ENCODE peak calls at places on chromosome 2, in six cellular contexts. One of them, this sample, is unnamed.

GRCh38 chr2:98455494-98455976 is 10.9 kb downstream of the INPP4A start:
- DNase-seq in sigmoid colon: peak
- DNase-seq in H9: no peak
- DNase-seq in brain microvascular endothelial cell: no peak
- DNase-seq in neuronal stem cell: no peak
- DNase-seq in neural progenitor cell: no peak
- DNase-seq in this sample: no peak

GRCh38 chr2:230687498-230687897 is 25.1 kb upstream of the CAB39 start:
- DNase-seq in brain microvascular endothelial cell: peak
- DNase-seq in neuronal stem cell: no peak
- DNase-seq in H9: no peak
- DNase-seq in neural progenitor cell: no peak
- DNase-seq in sigmoid colon: no peak
- DNase-seq in this sample: no peak

GRCh38 chr2:70904371-70905216 is 31.1 kb upstream of the ATP6V1B1 start:
- DNase-seq in sigmoid colon: no peak
- DNase-seq in neural progenitor cell: peak
- DNase-seq in neuronal stem cell: no peak
- DNase-seq in brain microvascular endothelial cell: no peak
- DNase-seq in H9: peak
- DNase-seq in this sample: no peak

GRCh38 chr2:227939271-227940027 is 68.0 kb downstream of the DAW1 start:
- DNase-seq in H9: peak
- DNase-seq in brain microvascular endothelial cell: peak
- DNase-seq in neural progenitor cell: peak
- DNase-seq in sigmoid colon: no peak
- DNase-seq in neuronal stem cell: peak
- DNase-seq in this sample: no peak

GRCh38 chr2:15412779-15413178 is 148.4 kb downstream of the NBAS start:
- DNase-seq in sigmoid colon: no peak
- DNase-seq in neuronal stem cell: no peak
- DNase-seq in neural progenitor cell: no peak
- DNase-seq in brain microvascular endothelial cell: no peak
- DNase-seq in H9: no peak
- DNase-seq in this sample: no peak

GRCh38 chr2:11357428-11357972 is 13.1 kb upstream of the ROCK2 start:
- DNase-seq in H9: no peak
- DNase-seq in sigmoid colon: no peak
- DNase-seq in neuronal stem cell: no peak
- DNase-seq in neural progenitor cell: no peak
- DNase-seq in brain microvascular endothelial cell: no peak
- DNase-seq in this sample: no peak

GRCh38 chr2:143815082-143815481 is 685.9 kb downstream of the ARHGAP15 start:
- DNase-seq in H9: no peak
- DNase-seq in brain microvascular endothelial cell: no peak
- DNase-seq in neuronal stem cell: no peak
- DNase-seq in sigmoid colon: no peak
- DNase-seq in neural progenitor cell: no peak
- DNase-seq in this sample: no peak

GRCh38 chr2:2872713-2873449 is 504.7 kb downstream of the EIPR1 start:
- DNase-seq in neuronal stem cell: no peak
- DNase-seq in neural progenitor cell: no peak
- DNase-seq in H9: no peak
- DNase-seq in sigmoid colon: no peak
- DNase-seq in brain microvascular endothelial cell: no peak
- DNase-seq in this sample: no peak

GRCh38 chr2:181250691-181251090 is 206.5 kb upstream of the ITGA4 start:
- DNase-seq in brain microvascular endothelial cell: no peak
- DNase-seq in neuronal stem cell: no peak
- DNase-seq in sigmoid colon: no peak
- DNase-seq in neural progenitor cell: no peak
- DNase-seq in H9: no peak
- DNase-seq in this sample: no peak

GRCh38 chr2:75321558-75321957 is 122.2 kb upstream of the TACR1 start:
- DNase-seq in neural progenitor cell: peak
- DNase-seq in sigmoid colon: no peak
- DNase-seq in brain microvascular endothelial cell: no peak
- DNase-seq in neuronal stem cell: no peak
- DNase-seq in H9: no peak
- DNase-seq in this sample: no peak

GRCh38 chr2:69572640-69573039 is 70.9 kb downstream of the AAK1 start:
- DNase-seq in neuronal stem cell: no peak
- DNase-seq in brain microvascular endothelial cell: peak
- DNase-seq in neural progenitor cell: no peak
- DNase-seq in sigmoid colon: no peak
- DNase-seq in H9: no peak
- DNase-seq in this sample: no peak

DNA sequence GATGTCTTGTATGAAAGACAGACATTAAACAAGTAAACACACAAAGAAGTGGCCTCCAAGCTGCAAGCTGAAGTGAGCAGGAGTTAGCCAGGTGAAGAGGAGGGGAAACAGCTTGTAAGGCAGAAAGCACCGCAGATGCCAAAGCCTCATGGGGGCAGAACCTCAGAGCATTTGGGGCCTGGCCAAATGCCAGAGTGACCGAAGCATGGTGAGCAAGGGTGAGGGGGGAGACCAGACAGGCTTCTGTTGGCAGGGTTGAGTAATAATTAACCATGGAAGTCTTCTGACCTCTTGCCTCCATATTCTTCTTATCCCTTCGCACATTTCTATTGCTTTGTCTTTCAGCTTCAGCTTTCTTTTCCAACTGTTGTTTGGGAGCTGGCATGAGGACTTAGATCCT is 5.6 kb downstream of the QPCT start:
- DNase-seq in neural progenitor cell: no peak
- DNase-seq in brain microvascular endothelial cell: no peak
- DNase-seq in H9: no peak
- DNase-seq in sigmoid colon: no peak
- DNase-seq in neuronal stem cell: no peak
- DNase-seq in this sample: no peak
- H3K27ac ChIP-seq in neural progenitor cell: peak
- H3K27ac ChIP-seq in brain microvascular endothelial cell: no peak
- H3K27ac ChIP-seq in H9: no peak
- H3K27ac ChIP-seq in sigmoid colon: peak
- H3K27ac ChIP-seq in neuronal stem cell: peak
- H3K27ac ChIP-seq in this sample: no peak

DNA sequence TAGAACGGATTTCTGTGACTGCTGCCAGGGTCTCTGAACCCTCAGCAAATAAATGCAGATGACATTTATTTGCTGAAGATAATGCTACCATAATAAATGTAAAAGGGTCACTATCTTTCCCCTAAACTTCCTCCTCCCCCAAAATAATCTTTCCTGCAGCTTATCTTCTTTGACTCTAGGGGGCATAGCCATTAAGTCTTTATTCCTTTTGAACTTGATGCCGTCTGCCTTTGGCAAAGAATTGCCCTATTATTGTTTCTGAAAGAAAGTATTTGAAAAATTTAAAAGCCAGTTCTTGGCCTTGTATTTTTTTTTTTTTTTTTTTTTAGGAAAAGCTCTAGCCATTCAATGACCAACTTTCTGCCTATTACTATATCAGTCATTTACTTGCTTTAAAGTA is 63.5 kb upstream of the ACSL3 start:
- DNase-seq in brain microvascular endothelial cell: no peak
- DNase-seq in sigmoid colon: no peak
- DNase-seq in neural progenitor cell: no peak
- DNase-seq in neuronal stem cell: no peak
- DNase-seq in H9: no peak
- DNase-seq in this sample: no peak
- H3K27ac ChIP-seq in brain microvascular endothelial cell: no peak
- H3K27ac ChIP-seq in sigmoid colon: no peak
- H3K27ac ChIP-seq in neural progenitor cell: no peak
- H3K27ac ChIP-seq in neuronal stem cell: no peak
- H3K27ac ChIP-seq in H9: no peak
- H3K27ac ChIP-seq in this sample: no peak

GRCh38 chr2:30351941-30352340 is 95.1 kb upstream of the LCLAT1 start:
- DNase-seq in H9: no peak
- DNase-seq in sigmoid colon: no peak
- DNase-seq in brain microvascular endothelial cell: no peak
- DNase-seq in neuronal stem cell: no peak
- DNase-seq in neural progenitor cell: no peak
- DNase-seq in this sample: no peak
- H3K27ac ChIP-seq in H9: no peak
- H3K27ac ChIP-seq in sigmoid colon: no peak
- H3K27ac ChIP-seq in brain microvascular endothelial cell: no peak
- H3K27ac ChIP-seq in neuronal stem cell: no peak
- H3K27ac ChIP-seq in neural progenitor cell: no peak
- H3K27ac ChIP-seq in this sample: no peak

GRCh38 chr2:191230174-191230573 is 15.0 kb upstream of the MYO1B start:
- DNase-seq in sigmoid colon: no peak
- DNase-seq in neuronal stem cell: no peak
- DNase-seq in brain microvascular endothelial cell: peak
- DNase-seq in neural progenitor cell: no peak
- DNase-seq in H9: no peak
- DNase-seq in this sample: no peak

GRCh38 chr2:191226196-191226595 is 19.0 kb upstream of the MYO1B start:
- DNase-seq in neural progenitor cell: no peak
- DNase-seq in sigmoid colon: no peak
- DNase-seq in H9: no peak
- DNase-seq in brain microvascular endothelial cell: no peak
- DNase-seq in neuronal stem cell: no peak
- DNase-seq in this sample: no peak

GRCh38 chr2:191228861-191229260 is 16.3 kb upstream of the MYO1B start:
- DNase-seq in H9: no peak
- DNase-seq in brain microvascular endothelial cell: no peak
- DNase-seq in sigmoid colon: no peak
- DNase-seq in neuronal stem cell: no peak
- DNase-seq in neural progenitor cell: no peak
- DNase-seq in this sample: no peak

GRCh38 chr2:191225690-191226089 is 19.5 kb upstream of the MYO1B start:
- DNase-seq in sigmoid colon: no peak
- DNase-seq in H9: no peak
- DNase-seq in neural progenitor cell: no peak
- DNase-seq in brain microvascular endothelial cell: no peak
- DNase-seq in neuronal stem cell: no peak
- DNase-seq in this sample: no peak

DNA sequence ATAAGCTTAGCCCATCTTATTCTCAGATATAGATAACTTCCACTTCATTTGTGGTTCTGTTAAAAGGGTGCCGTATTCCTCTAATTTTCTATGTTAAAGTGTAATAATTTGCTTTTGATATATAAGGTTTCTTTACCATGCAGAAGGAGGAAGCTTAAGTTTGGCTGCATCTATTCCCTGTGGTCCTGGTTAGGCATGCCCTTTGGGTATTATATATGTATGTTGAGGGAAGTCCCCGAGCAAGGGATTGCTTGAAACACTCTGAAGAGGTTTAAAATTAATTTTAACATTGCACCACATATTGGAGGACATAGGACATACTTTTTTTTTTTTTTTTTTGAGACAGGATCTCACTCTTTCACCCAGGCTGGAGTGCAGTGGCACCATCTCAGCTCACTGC is 16.9 kb upstream of the MYO1B start:
- DNase-seq in brain microvascular endothelial cell: no peak
- DNase-seq in sigmoid colon: no peak
- DNase-seq in neuronal stem cell: no peak
- DNase-seq in H9: no peak
- DNase-seq in neural progenitor cell: no peak
- DNase-seq in this sample: no peak
- H3K27ac ChIP-seq in brain microvascular endothelial cell: no peak
- H3K27ac ChIP-seq in sigmoid colon: no peak
- H3K27ac ChIP-seq in neuronal stem cell: no peak
- H3K27ac ChIP-seq in H9: no peak
- H3K27ac ChIP-seq in neural progenitor cell: no peak
- H3K27ac ChIP-seq in this sample: no peak

GRCh38 chr2:127456960-127457359 is 38.7 kb downstream of the PROC start:
- DNase-seq in neuronal stem cell: no peak
- DNase-seq in neural progenitor cell: no peak
- DNase-seq in sigmoid colon: no peak
- DNase-seq in H9: no peak
- DNase-seq in brain microvascular endothelial cell: no peak
- DNase-seq in this sample: no peak

GRCh38 chr2:127455566-127456493 is 37.6 kb downstream of the PROC start:
- DNase-seq in brain microvascular endothelial cell: no peak
- DNase-seq in neural progenitor cell: peak
- DNase-seq in H9: peak
- DNase-seq in neuronal stem cell: no peak
- DNase-seq in sigmoid colon: no peak
- DNase-seq in this sample: no peak

GRCh38 chr2:127453013-127453391 is 34.8 kb downstream of the PROC start:
- DNase-seq in H9: no peak
- DNase-seq in neuronal stem cell: no peak
- DNase-seq in sigmoid colon: no peak
- DNase-seq in brain microvascular endothelial cell: no peak
- DNase-seq in neural progenitor cell: no peak
- DNase-seq in this sample: no peak

GRCh38 chr2:127453392-127454171 is 35.4 kb downstream of the PROC start:
- DNase-seq in neuronal stem cell: no peak
- DNase-seq in sigmoid colon: no peak
- DNase-seq in brain microvascular endothelial cell: no peak
- DNase-seq in neural progenitor cell: peak
- DNase-seq in H9: peak
- DNase-seq in this sample: no peak

GRCh38 chr2:127454595-127455565 is 36.7 kb downstream of the PROC start:
- DNase-seq in brain microvascular endothelial cell: no peak
- DNase-seq in neural progenitor cell: peak
- DNase-seq in neuronal stem cell: no peak
- DNase-seq in H9: no peak
- DNase-seq in sigmoid colon: no peak
- DNase-seq in this sample: no peak
- H3K27ac ChIP-seq in brain microvascular endothelial cell: no peak
- H3K27ac ChIP-seq in neural progenitor cell: no peak
- H3K27ac ChIP-seq in neuronal stem cell: no peak
- H3K27ac ChIP-seq in H9: no peak
- H3K27ac ChIP-seq in sigmoid colon: no peak
- H3K27ac ChIP-seq in this sample: no peak

GRCh38 chr2:37376421-37377186 is 32.2 kb downstream of the QPCT start:
- DNase-seq in H9: no peak
- DNase-seq in brain microvascular endothelial cell: no peak
- DNase-seq in sigmoid colon: peak
- DNase-seq in neural progenitor cell: no peak
- DNase-seq in neuronal stem cell: no peak
- DNase-seq in this sample: peak
- H3K27ac ChIP-seq in H9: no peak
- H3K27ac ChIP-seq in brain microvascular endothelial cell: no peak
- H3K27ac ChIP-seq in sigmoid colon: peak
- H3K27ac ChIP-seq in neural progenitor cell: no peak
- H3K27ac ChIP-seq in neuronal stem cell: no peak
- H3K27ac ChIP-seq in this sample: no peak

DNA sequence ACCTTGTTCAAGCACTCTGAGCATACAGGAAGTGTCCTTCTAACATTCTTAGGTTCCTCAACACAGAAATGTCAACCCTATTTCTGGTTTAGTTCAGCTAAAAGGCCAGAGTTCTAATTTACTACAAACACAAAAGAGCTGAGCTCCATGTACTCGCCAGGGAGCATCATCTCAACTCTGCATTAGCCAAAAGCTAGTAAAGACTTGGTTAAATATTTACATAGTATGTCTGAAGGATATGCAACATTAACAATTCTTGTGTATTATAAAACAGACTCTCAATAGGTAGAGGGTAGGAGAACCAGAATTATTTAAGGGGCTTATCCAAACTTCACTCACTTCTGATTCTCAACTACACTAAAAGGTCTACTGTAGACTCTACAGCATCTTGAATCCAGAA is 154.6 kb downstream of the THADA start:
- DNase-seq in neuronal stem cell: no peak
- DNase-seq in sigmoid colon: no peak
- DNase-seq in brain microvascular endothelial cell: no peak
- DNase-seq in H9: no peak
- DNase-seq in neural progenitor cell: no peak
- DNase-seq in this sample: no peak
- H3K27ac ChIP-seq in neuronal stem cell: no peak
- H3K27ac ChIP-seq in sigmoid colon: peak
- H3K27ac ChIP-seq in brain microvascular endothelial cell: no peak
- H3K27ac ChIP-seq in H9: no peak
- H3K27ac ChIP-seq in neural progenitor cell: no peak
- H3K27ac ChIP-seq in this sample: no peak

GRCh38 chr2:65070856-65071255 is 14.6 kb downstream of the CEP68 start:
- DNase-seq in brain microvascular endothelial cell: no peak
- DNase-seq in sigmoid colon: no peak
- DNase-seq in neural progenitor cell: no peak
- DNase-seq in neuronal stem cell: no peak
- DNase-seq in H9: no peak
- DNase-seq in this sample: no peak
- H3K27ac ChIP-seq in brain microvascular endothelial cell: no peak
- H3K27ac ChIP-seq in sigmoid colon: peak
- H3K27ac ChIP-seq in neural progenitor cell: no peak
- H3K27ac ChIP-seq in neuronal stem cell: no peak
- H3K27ac ChIP-seq in H9: no peak
- H3K27ac ChIP-seq in this sample: no peak

This sample was measured in DND-41.